ENCODE peak calls at places on chromosomes 12 and 14, in nine cellular contexts. T is upper lobe of right lung; W is OCI-LY7; F is right atrium auricular region; Q is osteocyte; E is AG09309; J is CD8-positive, alpha-beta T cell; X is GM20000; O is HCT116. Y is an unnamed sample.

GRCh38 chr12:93440043-93440835 is 1.5 kb downstream of the UBE2N start:
- DNase-seq in T (no peak), W (no peak), F (no peak), Q (no peak), E (no peak), J (no peak), X (no peak), O (no peak), Y (no peak)

GRCh38 chr12:9648701-9649531 is 20.6 kb upstream of the CLEC2D start:
- DNase-seq in T (no peak), W (peak), F (no peak), Q (no peak), E (no peak), J (no peak), X (no peak), O (no peak), Y (no peak)

GRCh38 chr14:95545769-95546168 is 10.9 kb downstream of the GLRX5 start:
- DNase-seq in T (no peak), W (no peak), F (no peak), Q (no peak), E (peak), J (no peak), X (no peak), O (peak), Y (no peak)

GRCh38 chr14:95287176-95287754 is 32.4 kb downstream of the CLMN start:
- DNase-seq in T (no peak), W (no peak), F (no peak), Q (no peak), E (no peak), J (no peak), X (no peak), O (no peak), Y (no peak)

GRCh38 chr14:21203470-21204166 is 47.8 kb upstream of the OR5AU1 start:
- DNase-seq in T (no peak), W (no peak), F (no peak), Q (no peak), E (no peak), J (no peak), X (no peak), O (no peak), Y (no peak)

GRCh38 chr14:22265319-22266140 is 323.5 kb downstream of the DAD1 start:
- DNase-seq in T (no peak), W (peak), F (no peak), Q (no peak), E (no peak), J (no peak), X (no peak), O (no peak), Y (no peak)

GRCh38 chr12:7289743-7290142 is 14.1 kb upstream of the ACSM4 start:
- DNase-seq in T (no peak), W (peak), F (no peak), Q (no peak), E (no peak), J (no peak), X (no peak), O (peak), Y (no peak)

GRCh38 chr12:81077686-81078441 is at the start of gene ACSS3:
- DNase-seq in T (peak), W (no peak), F (peak), Q (peak), E (no peak), J (no peak), X (no peak), O (no peak), Y (no peak)

GRCh38 chr12:115687094-115687493 is 590.4 kb downstream of the MED13L start:
- DNase-seq in T (no peak), W (no peak), F (no peak), Q (no peak), E (no peak), J (no peak), X (no peak), O (no peak), Y (no peak)

GRCh38 chr12:132194556-132194955 is 50.3 kb downstream of the NOC4L start:
- DNase-seq in T (no peak), W (no peak), F (no peak), Q (no peak), E (no peak), J (no peak), X (no peak), O (no peak), Y (no peak)

GRCh38 chr12:47775100-47775911 is 2.3 kb downstream of the SLC48A1 start:
- DNase-seq in T (peak), W (no peak), F (no peak), Q (no peak), E (no peak), J (no peak), X (no peak), O (no peak), Y (no peak)

GRCh38 chr12:10618338-10618987 is 5.1 kb upstream of the MAGOHB start:
- DNase-seq in T (no peak), W (no peak), F (no peak), Q (no peak), E (peak), J (no peak), X (no peak), O (peak), Y (no peak)

GRCh38 chr12:3418609-3419469 is 72.2 kb upstream of the PRMT8 start:
- DNase-seq in T (no peak), W (no peak), F (peak), Q (no peak), E (no peak), J (no peak), X (no peak), O (no peak), Y (no peak)

GRCh38 chr12:115440438-115440837 is 756.5 kb upstream of the TBX3 start:
- DNase-seq in T (no peak), W (no peak), F (no peak), Q (no peak), E (peak), J (no peak), X (no peak), O (no peak), Y (no peak)

GRCh38 chr14:26773906-26774593 is 176.2 kb upstream of the NOVA1 start:
- DNase-seq in T (no peak), W (no peak), F (no peak), Q (no peak), E (no peak), J (no peak), X (no peak), O (no peak), Y (no peak)

GRCh38 chr14:96016761-96017160 is 22.4 kb upstream of the C14orf132 start:
- DNase-seq in T (peak), W (no peak), F (no peak), Q (no peak), E (no peak), J (no peak), X (no peak), O (no peak), Y (no peak)

GRCh38 chr12:48176417-48176751 is 7.1 kb upstream of the CCDC184 start:
- DNase-seq in T (no peak), W (no peak), F (no peak), Q (no peak), E (no peak), J (no peak), X (no peak), O (no peak), Y (no peak)

GRCh38 chr12:119117936-119118335 is 60.8 kb upstream of the HSPB8 start:
- DNase-seq in T (no peak), W (no peak), F (no peak), Q (no peak), E (no peak), J (no peak), X (no peak), O (no peak), Y (no peak)

GRCh38 chr12:27898022-27898421 is 74.5 kb downstream of the PTHLH start:
- DNase-seq in T (no peak), W (no peak), F (no peak), Q (no peak), E (no peak), J (no peak), X (no peak), O (no peak), Y (no peak)

GRCh38 chr12:109951136-109951535 is 45.0 kb downstream of the GIT2 start:
- DNase-seq in T (no peak), W (no peak), F (no peak), Q (no peak), E (peak), J (no peak), X (no peak), O (peak), Y (no peak)

GRCh38 chr12:62211510-62211909 is 48.7 kb upstream of the USP15 start:
- DNase-seq in T (no peak), W (no peak), F (no peak), Q (no peak), E (no peak), J (no peak), X (no peak), O (no peak), Y (no peak)

GRCh38 chr14:74982661-74983060 is 20.1 kb upstream of the EIF2B2 start:
- DNase-seq in T (no peak), W (no peak), F (no peak), Q (no peak), E (no peak), J (no peak), X (peak), O (no peak), Y (no peak)

GRCh38 chr14:37034410-37035285 is 137.8 kb downstream of the SLC25A21 start:
- DNase-seq in T (no peak), W (no peak), F (no peak), Q (no peak), E (peak), J (no peak), X (no peak), O (no peak), Y (no peak)

GRCh38 chr12:51536159-51536558 is 54.9 kb upstream of the SCN8A start:
- DNase-seq in T (no peak), W (no peak), F (no peak), Q (no peak), E (no peak), J (no peak), X (no peak), O (no peak), Y (no peak)

GRCh38 chr12:34406228-34406995 is 384.1 kb downstream of the ALG10 start:
- DNase-seq in T (peak), W (no peak), F (peak), Q (peak), E (no peak), J (no peak), X (peak), O (no peak), Y (peak)

GRCh38 chr14:91047174-91047753 is 13.2 kb downstream of the RPS6KA5 start:
- DNase-seq in T (no peak), W (peak), F (no peak), Q (no peak), E (no peak), J (no peak), X (no peak), O (no peak), Y (no peak)

GRCh38 chr14:79608426-79608825 is 602.9 kb downstream of the DIO2 start:
- DNase-seq in T (no peak), W (no peak), F (no peak), Q (no peak), E (no peak), J (no peak), X (no peak), O (no peak), Y (no peak)

GRCh38 chr12:45827974-45828373 is 98.5 kb downstream of the ARID2 start:
- DNase-seq in T (no peak), W (no peak), F (no peak), Q (no peak), E (no peak), J (no peak), X (no peak), O (no peak), Y (no peak)

GRCh38 chr12:55974308-55974724 is 438 bp downstream of the RAB5B start:
- DNase-seq in T (peak), W (peak), F (peak), Q (no peak), E (no peak), J (peak), X (peak), O (no peak), Y (no peak)

GRCh38 chr14:72023128-72024042 is 91.2 kb downstream of the RGS6 start:
- DNase-seq in T (no peak), W (no peak), F (no peak), Q (no peak), E (no peak), J (no peak), X (no peak), O (peak), Y (no peak)

GRCh38 chr12:131775904-131776889 is 52.0 kb upstream of the MMP17 start:
- DNase-seq in T (no peak), W (peak), F (no peak), Q (no peak), E (no peak), J (no peak), X (peak), O (no peak), Y (no peak)

GRCh38 chr12:95257541-95257940 is 39.9 kb downstream of the VEZT start:
- DNase-seq in T (no peak), W (no peak), F (no peak), Q (no peak), E (no peak), J (no peak), X (no peak), O (no peak), Y (no peak)

GRCh38 chr12:32025906-32026305 is 66.7 kb downstream of the RESF1 start:
- DNase-seq in T (no peak), W (peak), F (no peak), Q (no peak), E (no peak), J (peak), X (peak), O (no peak), Y (no peak)

GRCh38 chr14:103880334-103880985 is 33.1 kb upstream of the PPP1R13B start:
- DNase-seq in T (peak), W (no peak), F (peak), Q (no peak), E (peak), J (peak), X (no peak), O (no peak), Y (no peak)

GRCh38 chr14:56813143-56813551 is 2.9 kb upstream of the OTX2 start:
- DNase-seq in T (no peak), W (no peak), F (no peak), Q (no peak), E (no peak), J (no peak), X (no peak), O (no peak), Y (no peak)

GRCh38 chr12:70795608-70796007 is 124.9 kb downstream of the PTPRR start:
- DNase-seq in T (no peak), W (no peak), F (no peak), Q (no peak), E (no peak), J (no peak), X (no peak), O (no peak), Y (no peak)

GRCh38 chr14:68376067-68376810 is 416.6 kb downstream of the ZFP36L1 start:
- DNase-seq in T (no peak), W (no peak), F (no peak), Q (no peak), E (no peak), J (no peak), X (no peak), O (no peak), Y (no peak)

GRCh38 chr12:121446760-121447159 is 46.8 kb downstream of the RNF34 start:
- DNase-seq in T (no peak), W (no peak), F (no peak), Q (no peak), E (no peak), J (no peak), X (no peak), O (no peak), Y (no peak)
- TF ChIP-seq CTCF in T (no peak), W (no peak), F (no peak), Q (no peak), E (no peak), J (no peak), X (no peak), O (no peak), Y (no peak)

GRCh38 chr14:49944501-49944900 is 51.6 kb downstream of the ARF6 start:
- DNase-seq in T (no peak), W (no peak), F (no peak), Q (peak), E (no peak), J (no peak), X (no peak), O (no peak), Y (no peak)
- TF ChIP-seq CTCF in T (no peak), W (no peak), F (no peak), Q (no peak), E (no peak), J (no peak), X (no peak), O (no peak), Y (no peak)

DNA sequence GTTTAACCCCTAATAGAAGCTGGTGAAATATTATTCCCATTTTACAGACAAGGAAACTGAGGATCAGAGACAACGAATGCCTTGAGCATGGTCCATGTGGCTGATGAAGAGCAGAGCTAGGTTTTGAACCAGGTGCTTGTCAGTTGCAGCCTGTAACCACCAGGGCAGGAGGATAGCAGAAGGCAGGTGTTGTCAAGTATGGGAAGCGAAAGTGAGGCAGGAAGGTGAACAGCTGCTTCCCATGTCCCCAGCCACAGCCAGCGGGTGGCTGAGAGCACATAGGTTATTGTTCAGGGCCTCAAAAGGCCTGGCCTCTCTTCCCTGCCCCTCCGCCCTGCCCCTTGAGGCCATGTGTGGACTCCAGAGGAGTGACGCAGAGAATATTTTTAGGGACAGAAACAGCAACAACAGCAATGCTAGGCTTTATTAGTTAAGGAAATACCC is 39.6 kb downstream of the IQSEC3 start:
- DNase-seq in T (peak), W (peak), F (no peak), Q (no peak), E (no peak), J (no peak), X (peak), O (peak), Y (no peak)
- TF ChIP-seq CTCF in T (no peak), W (peak), F (no peak), Q (no peak), E (peak), J (no peak), X (no peak), O (peak), Y (peak)

GRCh38 chr14:63852817-63853730 is at the start of gene SYNE2:
- DNase-seq in T (peak), W (peak), F (no peak), Q (peak), E (no peak), J (peak), X (peak), O (no peak), Y (peak)
- TF ChIP-seq CTCF in T (peak), W (peak), F (peak), Q (peak), E (no peak), J (peak), X (peak), O (no peak), Y (no peak)

DNA sequence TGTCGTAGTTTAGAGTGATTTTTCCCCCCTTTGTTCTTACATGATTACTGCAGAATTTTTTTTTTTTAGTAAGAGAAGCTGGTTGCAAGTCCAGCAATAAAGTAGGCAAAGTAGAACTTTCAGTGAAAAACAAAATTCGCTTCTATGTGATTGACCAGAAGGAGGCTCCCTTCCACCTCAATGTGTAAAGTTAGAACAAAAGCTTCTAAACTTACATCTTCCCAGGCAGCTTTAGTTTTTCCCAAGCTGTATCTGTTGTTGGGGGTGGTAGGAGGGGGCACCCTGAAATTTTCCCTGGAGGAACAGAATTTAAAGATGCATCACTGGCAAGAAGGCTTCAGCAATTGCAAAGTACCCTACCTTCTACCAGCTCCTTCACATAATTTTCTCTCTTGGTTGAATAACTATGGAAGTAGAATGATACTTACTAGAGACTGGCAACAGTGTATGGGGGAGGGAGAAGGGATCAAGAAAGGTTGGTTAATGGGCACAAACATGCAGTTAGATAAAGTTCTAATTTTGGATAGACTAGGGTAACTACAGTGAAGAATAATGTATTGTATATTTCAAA is 87.3 kb upstream of the E2F7 start:
- DNase-seq in T (no peak), W (no peak), F (no peak), Q (no peak), E (no peak), J (no peak), X (no peak), O (peak), Y (no peak)
- TF ChIP-seq CTCF in T (peak), W (peak), F (peak), Q (peak), E (peak), J (no peak), X (no peak), O (peak), Y (peak)

GRCh38 chr12:122896662-122897061 is 738 bp upstream of the VPS37B start:
- DNase-seq in T (no peak), W (no peak), F (no peak), Q (no peak), E (no peak), J (no peak), X (no peak), O (no peak), Y (no peak)
- TF ChIP-seq CTCF in T (no peak), W (no peak), F (no peak), Q (no peak), E (no peak), J (no peak), X (no peak), O (no peak), Y (no peak)

GRCh38 chr12:121096199-121096798 is 36.4 kb upstream of the P2RX7 start:
- DNase-seq in T (no peak), W (no peak), F (no peak), Q (no peak), E (no peak), J (no peak), X (no peak), O (no peak), Y (no peak)
- TF ChIP-seq CTCF in T (no peak), W (peak), F (no peak), Q (peak), E (no peak), J (peak), X (no peak), O (no peak), Y (no peak)

DNA sequence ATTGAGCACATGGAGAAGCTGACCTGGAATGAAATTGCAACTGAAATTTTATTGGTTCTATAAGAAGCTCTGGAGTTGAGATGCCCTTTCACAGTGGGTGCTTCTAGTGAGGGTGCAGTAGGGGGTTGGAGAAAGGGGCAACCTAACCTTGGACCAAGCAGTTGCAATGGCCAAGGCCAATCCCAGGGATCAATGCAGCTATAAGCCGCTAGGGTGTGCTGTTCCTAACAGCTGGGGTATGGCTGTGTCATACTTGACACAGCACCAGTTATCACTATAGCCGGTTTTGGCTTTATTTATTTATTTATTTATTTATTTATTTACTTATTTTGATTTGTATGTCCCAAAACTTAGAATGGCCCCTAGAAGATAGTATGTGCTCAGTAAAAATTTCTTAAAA is 505.9 kb downstream of the FLRT2 start:
- DNase-seq in T (no peak), W (peak), F (no peak), Q (no peak), E (no peak), J (no peak), X (peak), O (no peak), Y (no peak)
- TF ChIP-seq CTCF in T (peak), W (peak), F (no peak), Q (peak), E (peak), J (no peak), X (peak), O (no peak), Y (no peak)